ENCODE peak calls at places on chromosome 19, in four cellular contexts. W, D, N and C are unnamed samples.

GRCh38 chr19:18967358-18968146 is 26.5 kb upstream of the HOMER3 start:
- DNase-seq in W (peak), D (no peak), N (no peak), C (no peak)

GRCh38 chr19:11191273-11191755 is 6.0 kb downstream of the KANK2 start:
- DNase-seq in W (peak), D (no peak), N (peak), C (peak)

GRCh38 chr19:48739835-48740704 is at the start of gene RASIP1:
- DNase-seq in W (no peak), D (no peak), N (no peak), C (no peak)

GRCh38 chr19:9945319-9945966 is 9.1 kb upstream of the OLFM2 start:
- DNase-seq in W (peak), D (no peak), N (peak), C (peak)

GRCh38 chr19:53394522-53394973 is 401 bp upstream of the ZNF765 start:
- DNase-seq in W (peak), D (no peak), N (peak), C (no peak)

GRCh38 chr19:39133431-39134270 is 8.1 kb downstream of the PAK4 start:
- DNase-seq in W (no peak), D (no peak), N (no peak), C (no peak)

GRCh38 chr19:48967346-48968178 is 2.5 kb downstream of the FTL start:
- DNase-seq in W (no peak), D (no peak), N (no peak), C (peak)

GRCh38 chr19:28905996-28906395 is 307.0 kb downstream of the UQCRFS1 start:
- DNase-seq in W (no peak), D (no peak), N (peak), C (peak)

GRCh38 chr19:55642153-55643002 is 1.1 kb upstream of the ZNF581 start:
- DNase-seq in W (no peak), D (no peak), N (no peak), C (no peak)

GRCh38 chr19:3034194-3034844 is 5.2 kb upstream of the TLE2 start:
- DNase-seq in W (no peak), D (no peak), N (no peak), C (peak)

GRCh38 chr19:41249707-41250423 is 14.3 kb upstream of the HNRNPUL1 start:
- DNase-seq in W (no peak), D (no peak), N (no peak), C (no peak)

GRCh38 chr19:19777692-19778091 is 43.9 kb downstream of the ZNF506 start:
- DNase-seq in W (no peak), D (no peak), N (no peak), C (no peak)

GRCh38 chr19:34788074-34788473 is 15.1 kb upstream of the ZNF599 start:
- DNase-seq in W (no peak), D (no peak), N (no peak), C (no peak)

GRCh38 chr19:4368128-4368820 is 24.9 kb downstream of the MPND start:
- DNase-seq in W (no peak), D (no peak), N (no peak), C (no peak)

GRCh38 chr19:33675501-33676124 is 53.9 kb downstream of the CHST8 start:
- DNase-seq in W (no peak), D (no peak), N (no peak), C (no peak)

GRCh38 chr19:48271531-48272151 is 1.8 kb downstream of the ZNF114 start:
- DNase-seq in W (peak), D (no peak), N (peak), C (peak)

GRCh38 chr19:15299568-15300409 is 32.5 kb downstream of the BRD4 start:
- DNase-seq in W (no peak), D (no peak), N (peak), C (peak)

GRCh38 chr19:3683866-3684816 is 16.1 kb downstream of the PIP5K1C start:
- DNase-seq in W (no peak), D (no peak), N (no peak), C (peak)

GRCh38 chr19:14005381-14006084 is 587 bp downstream of the RFX1 start:
- DNase-seq in W (peak), D (peak), N (peak), C (peak)

GRCh38 chr19:3575260-3575741 is 2.6 kb downstream of the HMG20B start:
- DNase-seq in W (no peak), D (no peak), N (no peak), C (no peak)

GRCh38 chr19:17311455-17312248 is 2.3 kb downstream of the DDA1 start:
- DNase-seq in W (no peak), D (no peak), N (peak), C (peak)

GRCh38 chr19:14385492-14385891 is 4.2 kb downstream of the ADGRE5 start:
- DNase-seq in W (no peak), D (no peak), N (no peak), C (no peak)

GRCh38 chr19:18589380-18590272 is 1.0 kb downstream of the REX1BD start:
- DNase-seq in W (peak), D (peak), N (peak), C (peak)

GRCh38 chr19:16419671-16420394 is 51.9 kb downstream of the EPS15L1 start:
- DNase-seq in W (peak), D (no peak), N (no peak), C (no peak)

GRCh38 chr19:28313633-28314032 is 899.3 kb downstream of the UQCRFS1 start:
- DNase-seq in W (no peak), D (no peak), N (peak), C (no peak)

GRCh38 chr19:50167314-50167721 is 4.2 kb upstream of the IZUMO2 start:
- DNase-seq in W (no peak), D (peak), N (no peak), C (no peak)

GRCh38 chr19:49701271-49701786 is 10.4 kb downstream of the CPT1C start:
- DNase-seq in W (no peak), D (no peak), N (no peak), C (no peak)

GRCh38 chr19:47663911-47664771 is 49.1 kb upstream of the EHD2 start:
- DNase-seq in W (peak), D (no peak), N (peak), C (peak)

GRCh38 chr19:1629256-1629808 is 23.1 kb downstream of the TCF3 start:
- DNase-seq in W (no peak), D (no peak), N (no peak), C (no peak)

GRCh38 chr19:9531933-9532332 is 6.5 kb downstream of the ZNF426 start:
- DNase-seq in W (no peak), D (no peak), N (no peak), C (peak)

GRCh38 chr19:18440421-18440877 is 2.5 kb upstream of the ISYNA1 start:
- DNase-seq in W (no peak), D (no peak), N (no peak), C (no peak)

GRCh38 chr19:58581227-58582141 is 8.3 kb upstream of the MZF1 start:
- DNase-seq in W (peak), D (no peak), N (peak), C (peak)

GRCh38 chr19:14147797-14148605 is 11.6 kb upstream of the ASF1B start:
- DNase-seq in W (peak), D (peak), N (peak), C (peak)

GRCh38 chr19:49200238-49200862 is 42.8 kb downstream of the TRPM4 start:
- DNase-seq in W (no peak), D (no peak), N (peak), C (no peak)